ENCODE peak calls at places on chromosomes 6 and 20, in five cellular contexts. B is IMR-90, A is thyroid gland, Z is H1, D is testis. O is an unnamed sample.

GRCh38 chr6:37531026-37531425 is 31.3 kb upstream of the CCDC167 start:
- DNase-seq in B (peak; percentile 43), A (no peak), Z (no peak), D (no peak), O (no peak)

GRCh38 chr6:52516943-52517342 is 59.9 kb downstream of the TRAM2 start:
- DNase-seq in B (no peak), A (no peak), Z (no peak), D (no peak), O (no peak)

GRCh38 chr20:33477386-33478234 is 12.3 kb upstream of the CBFA2T2 start:
- DNase-seq in B (no peak), A (no peak), Z (no peak), D (no peak), O (no peak)

GRCh38 chr20:53020834-53021233 is 48.7 kb downstream of the TSHZ2 start:
- DNase-seq in B (no peak), A (no peak), Z (no peak), D (no peak), O (no peak)

GRCh38 chr6:143005816-143006215 is 54.9 kb upstream of the AIG1 start:
- DNase-seq in B (no peak), A (no peak), Z (no peak), D (no peak), O (no peak)

GRCh38 chr6:35920793-35921732 is at the start of gene SRPK1:
- DNase-seq in B (peak; percentile 74), A (peak; percentile 93), Z (peak; percentile 77), D (peak; percentile 91), O (peak; percentile 93)

GRCh38 chr6:142885182-142885867 is 59.7 kb downstream of the HIVEP2 start:
- DNase-seq in B (peak; percentile 99), A (peak; percentile 58), Z (peak; percentile 61), D (peak; percentile 50), O (no peak)

GRCh38 chr6:152094992-152095592 is 287.6 kb downstream of the ESR1 start:
- DNase-seq in B (peak; percentile 100), A (peak; percentile 51), Z (peak; percentile 19), D (peak; percentile 40), O (peak; percentile 85)

GRCh38 chr20:38747495-38748096 is 664 bp upstream of the ACTR5 start:
- DNase-seq in B (no peak), A (peak; percentile 32), Z (no peak), D (no peak), O (no peak)

GRCh38 chr6:34051339-34051919 is 94.5 kb downstream of the GRM4 start:
- DNase-seq in B (no peak), A (no peak), Z (no peak), D (no peak), O (no peak)

GRCh38 chr20:58040447-58041290 is 187.8 kb downstream of the ANKRD60 start:
- DNase-seq in B (no peak), A (no peak), Z (no peak), D (no peak), O (no peak)

GRCh38 chr6:445571-446417 is 54.2 kb downstream of the IRF4 start:
- DNase-seq in B (no peak), A (no peak), Z (no peak), D (no peak), O (no peak)

GRCh38 chr20:6381887-6382286 is 259.1 kb upstream of the FERMT1 start:
- DNase-seq in B (peak; percentile 44), A (peak; percentile 5), Z (no peak), D (no peak), O (no peak)

GRCh38 chr6:15378864-15379263 is 133.0 kb downstream of the JARID2 start:
- DNase-seq in B (peak; percentile 28), A (no peak), Z (no peak), D (no peak), O (no peak)

GRCh38 chr6:155171109-155171746 is 92.6 kb upstream of the CLDN20 start:
- DNase-seq in B (peak; percentile 89), A (no peak), Z (no peak), D (no peak), O (peak; percentile 72)

GRCh38 chr6:32081676-32082075 is 27.5 kb downstream of the TNXB start:
- DNase-seq in B (no peak), A (no peak), Z (no peak), D (no peak), O (no peak)

GRCh38 chr6:93182933-93183479 is 236.4 kb downstream of the EPHA7 start:
- DNase-seq in B (no peak), A (no peak), Z (no peak), D (no peak), O (no peak)

GRCh38 chr20:10536531-10536930 is 101.4 kb downstream of the SLX4IP start:
- DNase-seq in B (peak; percentile 68), A (peak; percentile 41), Z (peak; percentile 47), D (no peak), O (no peak)

GRCh38 chr6:32983493-32983848 is 15.1 kb downstream of the BRD2 start:
- DNase-seq in B (no peak), A (no peak), Z (no peak), D (no peak), O (no peak)

GRCh38 chr6:144190593-144190992 is 40.3 kb downstream of the STX11 start:
- DNase-seq in B (peak; percentile 79), A (no peak), Z (no peak), D (no peak), O (no peak)

GRCh38 chr6:13488015-13488895 is 855 bp upstream of the GFOD1 start:
- DNase-seq in B (peak; percentile 40), A (peak; percentile 48), Z (no peak), D (peak; percentile 49), O (peak; percentile 84)

GRCh38 chr6:50850223-50850751 is 31.6 kb downstream of the TFAP2B start:
- DNase-seq in B (no peak), A (no peak), Z (no peak), D (peak; percentile 71), O (no peak)

GRCh38 chr6:109455502-109456282 is at the start of gene MICAL1:
- DNase-seq in B (peak; percentile 24), A (peak; percentile 80), Z (no peak), D (peak; percentile 74), O (peak; percentile 82)

GRCh38 chr6:166515072-166515810 is 71.2 kb downstream of the RAMACL start:
- DNase-seq in B (peak; percentile 93), A (no peak), Z (no peak), D (no peak), O (no peak)

GRCh38 chr20:9261781-9262180 is 192.9 kb downstream of the PLCB4 start:
- DNase-seq in B (no peak), A (no peak), Z (no peak), D (no peak), O (no peak)

GRCh38 chr6:167754691-167755090 is 72.0 kb upstream of the AFDN start:
- DNase-seq in B (no peak), A (no peak), Z (no peak), D (no peak), O (no peak)

GRCh38 chr6:110513001-110513400 is 36.6 kb upstream of the SLC22A16 start:
- DNase-seq in B (peak; percentile 34), A (no peak), Z (no peak), D (no peak), O (no peak)

GRCh38 chr6:89239338-89239737 is 22.2 kb upstream of the GABRR1 start:
- DNase-seq in B (no peak), A (no peak), Z (no peak), D (no peak), O (no peak)

GRCh38 chr6:89242574-89243330 is 25.6 kb upstream of the GABRR1 start:
- DNase-seq in B (peak; percentile 61), A (no peak), Z (peak; percentile 34), D (no peak), O (no peak)

GRCh38 chr6:89244237-89244985 is 27.3 kb upstream of the GABRR1 start:
- DNase-seq in B (no peak), A (no peak), Z (no peak), D (no peak), O (no peak)

GRCh38 chr6:89243331-89243629 is 26.1 kb upstream of the GABRR1 start:
- DNase-seq in B (no peak), A (no peak), Z (no peak), D (no peak), O (no peak)
- TF ChIP-seq POLR2A in B (no peak), A (no peak), Z (no peak), D (no peak), O (no peak)

DNA sequence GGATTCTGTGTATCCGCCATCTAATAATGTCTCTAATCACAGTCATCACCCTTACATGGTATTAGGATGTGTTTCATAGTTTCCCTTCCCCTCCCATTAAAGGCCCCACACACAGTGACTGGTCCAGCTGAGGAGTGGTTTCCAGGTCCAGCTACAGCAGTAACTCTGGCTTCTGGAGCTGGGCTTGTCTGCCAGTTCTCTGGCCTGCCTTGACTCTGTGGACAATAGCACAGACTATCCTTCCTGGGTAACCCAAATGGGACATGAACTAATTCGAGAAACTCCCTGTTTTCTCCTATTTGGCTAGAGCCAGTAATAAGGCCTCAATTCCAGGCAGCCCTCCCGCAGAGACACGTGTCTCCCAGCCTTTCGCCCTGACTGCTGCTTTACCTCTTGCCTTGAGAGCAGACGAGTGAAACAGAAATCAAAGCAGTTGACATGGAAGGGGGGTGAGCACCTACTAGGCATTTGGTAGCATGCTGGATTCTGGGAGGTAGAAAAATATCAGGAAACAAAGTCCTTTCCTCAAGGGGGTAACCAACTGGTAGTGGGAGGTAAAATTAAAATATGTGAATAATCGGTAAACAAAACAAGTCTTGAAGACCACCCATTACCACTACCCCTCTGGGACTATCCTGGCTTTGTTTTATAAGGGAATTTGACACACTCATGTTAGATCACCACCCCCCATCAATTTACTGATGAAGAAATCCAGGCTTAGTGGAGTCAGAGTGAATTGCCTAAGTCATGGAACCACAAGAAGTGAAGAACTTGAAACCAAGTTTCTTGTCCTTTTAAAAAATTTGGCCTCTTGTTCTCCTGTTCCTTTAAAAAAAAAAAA is 1.2 kb downstream of the TRAF3IP2 start:
- DNase-seq in B (peak; percentile 80), A (peak; percentile 62), Z (no peak), D (peak; percentile 84), O (peak; percentile 94)
- TF ChIP-seq POLR2A in B (no peak), A (no peak), Z (no peak), D (no peak), O (peak; percentile 54)

GRCh38 chr20:63544958-63545516 is 2.5 kb downstream of the SRMS start:
- DNase-seq in B (no peak), A (no peak), Z (no peak), D (no peak), O (no peak)

GRCh38 chr20:63545814-63546213 is 1.7 kb downstream of the SRMS start:
- DNase-seq in B (no peak), A (no peak), Z (no peak), D (no peak), O (no peak)

GRCh38 chr20:63543131-63543530 is 4.4 kb downstream of the SRMS start:
- DNase-seq in B (no peak), A (no peak), Z (no peak), D (no peak), O (no peak)

GRCh38 chr20:63543733-63544132 is 3.8 kb downstream of the SRMS start:
- DNase-seq in B (no peak), A (no peak), Z (no peak), D (no peak), O (no peak)

GRCh38 chr20:63544241-63544957 is 3.1 kb downstream of the SRMS start:
- DNase-seq in B (no peak), A (no peak), Z (no peak), D (no peak), O (no peak)
- TF ChIP-seq POLR2A in B (no peak), A (no peak), Z (no peak), D (no peak), O (no peak)

DNA sequence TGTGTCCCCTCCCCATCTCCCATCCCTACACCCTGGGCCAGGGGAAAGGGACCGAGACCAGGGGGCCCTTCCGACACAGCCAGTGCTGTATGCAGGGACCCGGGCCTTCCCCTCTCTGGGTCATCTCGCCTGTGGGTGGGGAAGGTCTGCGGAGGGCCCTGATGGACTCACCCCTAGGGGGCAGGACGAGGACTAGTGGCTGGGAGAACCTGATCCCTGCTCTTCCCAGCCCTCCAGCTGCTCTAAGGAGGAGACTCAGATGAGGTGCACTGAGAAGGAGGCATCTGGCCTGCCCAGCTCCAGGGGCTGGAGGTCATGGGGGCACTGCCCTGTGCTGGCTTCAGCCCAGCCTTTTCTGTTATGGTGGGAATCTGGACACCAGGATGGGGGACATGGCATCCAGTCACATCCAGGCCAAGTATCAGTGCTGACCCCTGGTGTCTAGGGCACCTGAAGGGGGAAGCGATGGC is 735 bp downstream of the MYL9 start:
- DNase-seq in B (peak; percentile 70), A (peak; percentile 45), Z (no peak), D (peak; percentile 69), O (peak; percentile 89)
- TF ChIP-seq POLR2A in B (peak; percentile 29), A (no peak), Z (no peak), D (no peak), O (peak; percentile 35)

O was measured in sigmoid colon.